ENCODE peak calls at places on chromosome 16, in ten cellular contexts. One of them, this sample, is unnamed.
A peak's percentile ranks its signal among the peaks of the same experiment; 100 is the strongest.

GRCh38 chr16:78727536-78727935 is 628.1 kb downstream of the WWOX start:
- DNase-seq in gastrocnemius medialis: no peak
- DNase-seq in transverse colon: no peak
- DNase-seq in effector memory CD4-positive, alpha-beta T cell: no peak
- DNase-seq in neuronal stem cell: no peak
- DNase-seq in tibial artery: no peak
- DNase-seq in Peyer's patch: no peak
- DNase-seq in H1: no peak
- DNase-seq in heart left ventricle: no peak
- DNase-seq in AG04450: no peak
- DNase-seq in this sample: no peak

GRCh38 chr16:13391337-13391736 is 489.9 kb downstream of the SHISA9 start:
- DNase-seq in gastrocnemius medialis: no peak
- DNase-seq in transverse colon: no peak
- DNase-seq in effector memory CD4-positive, alpha-beta T cell: no peak
- DNase-seq in neuronal stem cell: no peak
- DNase-seq in tibial artery: no peak
- DNase-seq in Peyer's patch: no peak
- DNase-seq in H1: no peak
- DNase-seq in heart left ventricle: no peak
- DNase-seq in AG04450: no peak
- DNase-seq in this sample: no peak

GRCh38 chr16:745739-746138 is 4.9 kb upstream of the CIAO3 start:
- DNase-seq in gastrocnemius medialis: no peak
- DNase-seq in transverse colon: no peak
- DNase-seq in effector memory CD4-positive, alpha-beta T cell: no peak
- DNase-seq in neuronal stem cell: no peak
- DNase-seq in tibial artery: no peak
- DNase-seq in Peyer's patch: no peak
- DNase-seq in H1: no peak
- DNase-seq in heart left ventricle: no peak
- DNase-seq in AG04450: no peak
- DNase-seq in this sample: no peak

GRCh38 chr16:89026121-89026612 is 49.2 kb upstream of the CBFA2T3 start:
- DNase-seq in gastrocnemius medialis: no peak
- DNase-seq in transverse colon: no peak
- DNase-seq in effector memory CD4-positive, alpha-beta T cell: peak; percentile 12
- DNase-seq in neuronal stem cell: no peak
- DNase-seq in tibial artery: no peak
- DNase-seq in Peyer's patch: no peak
- DNase-seq in H1: no peak
- DNase-seq in heart left ventricle: no peak
- DNase-seq in AG04450: no peak
- DNase-seq in this sample: no peak

GRCh38 chr16:66903544-66904427 is 14.9 kb downstream of the CDH16 start:
- DNase-seq in gastrocnemius medialis: no peak
- DNase-seq in transverse colon: no peak
- DNase-seq in effector memory CD4-positive, alpha-beta T cell: no peak
- DNase-seq in neuronal stem cell: no peak
- DNase-seq in tibial artery: no peak
- DNase-seq in Peyer's patch: no peak
- DNase-seq in H1: no peak
- DNase-seq in heart left ventricle: peak; percentile 91
- DNase-seq in AG04450: no peak
- DNase-seq in this sample: no peak

GRCh38 chr16:89860747-89861304 is 12.6 kb upstream of the TCF25 start:
- DNase-seq in gastrocnemius medialis: peak; percentile 31
- DNase-seq in transverse colon: peak; percentile 78
- DNase-seq in effector memory CD4-positive, alpha-beta T cell: peak; percentile 63
- DNase-seq in neuronal stem cell: peak; percentile 48
- DNase-seq in tibial artery: peak; percentile 75
- DNase-seq in Peyer's patch: peak; percentile 70
- DNase-seq in H1: peak; percentile 65
- DNase-seq in heart left ventricle: peak; percentile 65
- DNase-seq in AG04450: no peak
- DNase-seq in this sample: peak; percentile 85

GRCh38 chr16:86383488-86384262 is 126.7 kb upstream of the FOXF1 start:
- DNase-seq in gastrocnemius medialis: no peak
- DNase-seq in transverse colon: no peak
- DNase-seq in effector memory CD4-positive, alpha-beta T cell: no peak
- DNase-seq in neuronal stem cell: no peak
- DNase-seq in tibial artery: no peak
- DNase-seq in Peyer's patch: no peak
- DNase-seq in H1: no peak
- DNase-seq in heart left ventricle: no peak
- DNase-seq in AG04450: peak; percentile 78
- DNase-seq in this sample: no peak

GRCh38 chr16:29898786-29899515 is 399 bp downstream of the SEZ6L2 start:
- DNase-seq in gastrocnemius medialis: no peak
- DNase-seq in transverse colon: peak; percentile 69
- DNase-seq in effector memory CD4-positive, alpha-beta T cell: no peak
- DNase-seq in neuronal stem cell: peak; percentile 33
- DNase-seq in tibial artery: no peak
- DNase-seq in Peyer's patch: no peak
- DNase-seq in H1: no peak
- DNase-seq in heart left ventricle: no peak
- DNase-seq in AG04450: no peak
- DNase-seq in this sample: no peak

GRCh38 chr16:25177831-25178688 is 38.7 kb upstream of the AQP8 start:
- DNase-seq in gastrocnemius medialis: no peak
- DNase-seq in transverse colon: peak; percentile 71
- DNase-seq in effector memory CD4-positive, alpha-beta T cell: no peak
- DNase-seq in neuronal stem cell: no peak
- DNase-seq in tibial artery: no peak
- DNase-seq in Peyer's patch: no peak
- DNase-seq in H1: no peak
- DNase-seq in heart left ventricle: no peak
- DNase-seq in AG04450: no peak
- DNase-seq in this sample: no peak

GRCh38 chr16:47946077-47946476 is 209.7 kb downstream of the ABCC12 start:
- DNase-seq in gastrocnemius medialis: no peak
- DNase-seq in transverse colon: no peak
- DNase-seq in effector memory CD4-positive, alpha-beta T cell: no peak
- DNase-seq in neuronal stem cell: no peak
- DNase-seq in tibial artery: no peak
- DNase-seq in Peyer's patch: no peak
- DNase-seq in H1: no peak
- DNase-seq in heart left ventricle: no peak
- DNase-seq in AG04450: no peak
- DNase-seq in this sample: no peak

GRCh38 chr16:47943235-47943634 is 212.6 kb downstream of the ABCC12 start:
- DNase-seq in gastrocnemius medialis: no peak
- DNase-seq in transverse colon: no peak
- DNase-seq in effector memory CD4-positive, alpha-beta T cell: no peak
- DNase-seq in neuronal stem cell: no peak
- DNase-seq in tibial artery: no peak
- DNase-seq in Peyer's patch: no peak
- DNase-seq in H1: no peak
- DNase-seq in heart left ventricle: no peak
- DNase-seq in AG04450: no peak
- DNase-seq in this sample: no peak

GRCh38 chr16:47940466-47940865 is 215.3 kb downstream of the ABCC12 start:
- DNase-seq in gastrocnemius medialis: no peak
- DNase-seq in transverse colon: no peak
- DNase-seq in effector memory CD4-positive, alpha-beta T cell: no peak
- DNase-seq in neuronal stem cell: no peak
- DNase-seq in tibial artery: no peak
- DNase-seq in Peyer's patch: no peak
- DNase-seq in H1: no peak
- DNase-seq in heart left ventricle: no peak
- DNase-seq in AG04450: no peak
- DNase-seq in this sample: no peak

GRCh38 chr16:47947741-47948140 is 208.1 kb downstream of the ABCC12 start:
- DNase-seq in gastrocnemius medialis: no peak
- DNase-seq in transverse colon: no peak
- DNase-seq in effector memory CD4-positive, alpha-beta T cell: no peak
- DNase-seq in neuronal stem cell: no peak
- DNase-seq in tibial artery: no peak
- DNase-seq in Peyer's patch: no peak
- DNase-seq in H1: no peak
- DNase-seq in heart left ventricle: no peak
- DNase-seq in AG04450: no peak
- DNase-seq in this sample: no peak

GRCh38 chr16:47944589-47944988 is 211.2 kb downstream of the ABCC12 start:
- DNase-seq in gastrocnemius medialis: no peak
- DNase-seq in transverse colon: no peak
- DNase-seq in effector memory CD4-positive, alpha-beta T cell: no peak
- DNase-seq in neuronal stem cell: no peak
- DNase-seq in tibial artery: no peak
- DNase-seq in Peyer's patch: no peak
- DNase-seq in H1: no peak
- DNase-seq in heart left ventricle: no peak
- DNase-seq in AG04450: no peak
- DNase-seq in this sample: no peak
- H3K9me3 ChIP-seq in gastrocnemius medialis: no peaks in the 10 kb centered on the region
- H3K9me3 ChIP-seq in transverse colon: no peaks in the 10 kb centered on the region
- H3K9me3 ChIP-seq in effector memory CD4-positive, alpha-beta T cell: no peaks in the 10 kb centered on the region
- H3K9me3 ChIP-seq in neuronal stem cell: no peaks in the 10 kb centered on the region
- H3K9me3 ChIP-seq in tibial artery: no peaks in the 10 kb centered on the region
- H3K9me3 ChIP-seq in Peyer's patch: no peaks in the 10 kb centered on the region
- H3K9me3 ChIP-seq in H1: no peaks in the 10 kb centered on the region
- H3K9me3 ChIP-seq in heart left ventricle: no peaks in the 10 kb centered on the region
- H3K9me3 ChIP-seq in AG04450: no peaks in the 10 kb centered on the region
- H3K9me3 ChIP-seq in this sample: peaks cover 2% of the 10 kb centered on the region

GRCh38 chr16:84018710-84019109 is 23.9 kb downstream of the SLC38A8 start:
- DNase-seq in gastrocnemius medialis: no peak
- DNase-seq in transverse colon: no peak
- DNase-seq in effector memory CD4-positive, alpha-beta T cell: no peak
- DNase-seq in neuronal stem cell: no peak
- DNase-seq in tibial artery: no peak
- DNase-seq in Peyer's patch: no peak
- DNase-seq in H1: no peak
- DNase-seq in heart left ventricle: no peak
- DNase-seq in AG04450: no peak
- DNase-seq in this sample: no peak
- H3K9me3 ChIP-seq in gastrocnemius medialis: no peaks in the 10 kb centered on the region
- H3K9me3 ChIP-seq in transverse colon: no peaks in the 10 kb centered on the region
- H3K9me3 ChIP-seq in effector memory CD4-positive, alpha-beta T cell: no peaks in the 10 kb centered on the region
- H3K9me3 ChIP-seq in neuronal stem cell: peaks cover 12% of the 10 kb centered on the region
- H3K9me3 ChIP-seq in tibial artery: peaks cover 3% of the 10 kb centered on the region
- H3K9me3 ChIP-seq in Peyer's patch: no peaks in the 10 kb centered on the region
- H3K9me3 ChIP-seq in H1: peaks cover 12% of the 10 kb centered on the region
- H3K9me3 ChIP-seq in heart left ventricle: no peaks in the 10 kb centered on the region
- H3K9me3 ChIP-seq in AG04450: peaks cover 35% of the 10 kb centered on the region
- H3K9me3 ChIP-seq in this sample: peaks cover 16% of the 10 kb centered on the region

DNA sequence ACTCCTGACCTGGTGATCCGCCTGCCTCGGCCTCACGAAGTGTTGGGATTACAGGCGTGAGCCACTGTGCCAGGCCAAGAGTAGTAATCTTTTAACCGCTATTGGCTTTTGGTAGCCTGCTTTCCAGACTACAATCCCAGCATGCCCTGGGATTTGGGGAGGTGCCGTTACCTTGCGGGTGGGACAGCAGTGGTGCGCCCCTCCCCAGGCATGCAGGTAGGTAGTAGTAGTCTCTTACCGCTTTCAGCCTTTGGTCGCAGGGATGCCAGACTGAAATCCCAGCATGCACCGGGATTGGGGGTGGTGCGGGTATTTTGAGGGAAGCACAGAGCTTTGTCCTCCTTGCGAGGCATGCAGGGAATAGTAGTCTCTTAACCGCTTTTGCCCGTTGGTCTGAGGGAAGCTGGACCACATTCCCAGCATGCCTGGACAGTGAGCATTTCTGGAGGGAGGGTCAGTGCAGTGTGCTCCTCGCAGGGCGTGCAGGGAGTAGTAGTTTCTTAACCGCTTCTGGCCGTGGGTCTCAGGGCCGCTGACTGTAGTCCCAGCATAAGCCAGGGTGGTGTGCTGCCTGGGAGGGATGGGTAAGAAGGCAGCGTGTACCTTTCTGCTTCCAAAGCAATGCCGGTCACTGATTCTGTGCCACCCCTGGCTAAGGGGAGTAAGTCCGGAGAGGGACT is 1686.8 kb downstream of the TP53TG3F start:
- DNase-seq in gastrocnemius medialis: no peak
- DNase-seq in transverse colon: no peak
- DNase-seq in effector memory CD4-positive, alpha-beta T cell: no peak
- DNase-seq in neuronal stem cell: no peak
- DNase-seq in tibial artery: peak; percentile 57
- DNase-seq in Peyer's patch: no peak
- DNase-seq in H1: no peak
- DNase-seq in heart left ventricle: no peak
- DNase-seq in AG04450: no peak
- DNase-seq in this sample: peak; percentile 53
- H3K9me3 ChIP-seq in gastrocnemius medialis: no peaks in the 10 kb centered on the region
- H3K9me3 ChIP-seq in transverse colon: no peaks in the 10 kb centered on the region
- H3K9me3 ChIP-seq in effector memory CD4-positive, alpha-beta T cell: peaks cover 5% of the 10 kb centered on the region
- H3K9me3 ChIP-seq in neuronal stem cell: peaks cover 82% of the 10 kb centered on the region
- H3K9me3 ChIP-seq in tibial artery: no peaks in the 10 kb centered on the region
- H3K9me3 ChIP-seq in Peyer's patch: no peaks in the 10 kb centered on the region
- H3K9me3 ChIP-seq in H1: peaks cover 79% of the 10 kb centered on the region
- H3K9me3 ChIP-seq in heart left ventricle: no peaks in the 10 kb centered on the region
- H3K9me3 ChIP-seq in AG04450: peaks cover 98% of the 10 kb centered on the region
- H3K9me3 ChIP-seq in this sample: peaks cover 1% of the 10 kb centered on the region

DNA sequence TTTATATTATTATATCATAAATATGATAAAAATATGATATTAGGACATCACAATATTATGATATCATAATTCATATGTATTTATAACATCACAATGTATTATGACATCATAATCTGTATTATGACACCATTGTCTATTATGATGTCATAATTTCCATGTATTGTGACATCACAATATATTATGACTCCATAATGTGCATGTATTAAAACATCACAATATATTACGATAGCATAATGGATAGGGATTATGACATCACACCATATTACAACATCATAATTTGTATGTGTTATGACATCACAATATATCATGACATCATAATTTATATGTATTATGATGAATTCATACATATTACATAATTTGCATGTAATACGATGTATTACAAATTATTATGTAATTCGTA is 1755.9 kb downstream of the TP53TG3F start:
- DNase-seq in gastrocnemius medialis: no peak
- DNase-seq in transverse colon: no peak
- DNase-seq in effector memory CD4-positive, alpha-beta T cell: no peak
- DNase-seq in neuronal stem cell: no peak
- DNase-seq in tibial artery: no peak
- DNase-seq in Peyer's patch: no peak
- DNase-seq in H1: no peak
- DNase-seq in heart left ventricle: no peak
- DNase-seq in AG04450: no peak
- DNase-seq in this sample: no peak
- H3K9me3 ChIP-seq in gastrocnemius medialis: no peaks in the 10 kb centered on the region
- H3K9me3 ChIP-seq in transverse colon: no peaks in the 10 kb centered on the region
- H3K9me3 ChIP-seq in effector memory CD4-positive, alpha-beta T cell: no peaks in the 10 kb centered on the region
- H3K9me3 ChIP-seq in neuronal stem cell: peaks cover 18% of the 10 kb centered on the region
- H3K9me3 ChIP-seq in tibial artery: no peaks in the 10 kb centered on the region
- H3K9me3 ChIP-seq in Peyer's patch: no peaks in the 10 kb centered on the region
- H3K9me3 ChIP-seq in H1: peaks cover 42% of the 10 kb centered on the region
- H3K9me3 ChIP-seq in heart left ventricle: no peaks in the 10 kb centered on the region
- H3K9me3 ChIP-seq in AG04450: peaks cover 25% of the 10 kb centered on the region
- H3K9me3 ChIP-seq in this sample: peaks cover 1% of the 10 kb centered on the region